ENCODE peak calls at places on chromosomes 13 and 19, in five cellular contexts. V is thyroid gland; F is fibroblast of the aortic adventitia; K is stimulated activated CD8-positive, alpha-beta memory T cell treated with anti-CD3 and anti-CD28 coated beads, Interleukin-15, amount 100 ng/mL, for 4 hours; P is thoracic aorta. Q is an unnamed sample.

GRCh38 chr19:17054746-17055145 is 20.5 kb downstream of the HAUS8 start:
- DNase-seq in P (no peak), F (no peak), V (no peak), K (no peak), Q (no peak)

GRCh38 chr13:109381546-109382180 is 404.7 kb downstream of the IRS2 start:
- DNase-seq in P (no peak), K (no peak), F (no peak), V (no peak), Q (no peak)

GRCh38 chr19:4911786-4912672 is 2.7 kb downstream of the UHRF1 start:
- DNase-seq in K (no peak), F (peak), P (peak), V (peak), Q (peak)

GRCh38 chr13:110702591-110703526 is 3.1 kb downstream of the CARS2 start:
- DNase-seq in F (peak), V (no peak), K (no peak), P (no peak), Q (peak)

GRCh38 chr13:31556376-31556775 is 182.9 kb upstream of the RXFP2 start:
- DNase-seq in P (no peak), V (no peak), F (no peak), K (no peak), Q (no peak)

GRCh38 chr13:67652887-67653286 is 422.8 kb upstream of the PCDH9 start:
- DNase-seq in P (no peak), V (no peak), F (no peak), K (no peak), Q (no peak)

GRCh38 chr19:35936738-35937268 is 629 bp downstream of the LRFN3 start:
- DNase-seq in K (no peak), F (no peak), V (no peak), P (no peak), Q (no peak)

GRCh38 chr13:77028202-77028601 is 1.2 kb upstream of the FBXL3 start:
- DNase-seq in V (no peak), P (no peak), F (peak), K (no peak), Q (peak)

GRCh38 chr13:56735537-56735942 is 405.2 kb upstream of the PRR20A start:
- DNase-seq in F (no peak), V (no peak), P (no peak), K (no peak), Q (no peak)

GRCh38 chr19:34601071-34601470 is 75.9 kb downstream of the SCGB2B2 start:
- DNase-seq in K (no peak), F (no peak), V (no peak), P (no peak), Q (no peak)

GRCh38 chr13:40878321-40878720 is 88.9 kb downstream of the SLC25A15 start:
- DNase-seq in F (no peak), K (no peak), V (peak), P (no peak), Q (no peak)

GRCh38 chr13:110305001-110305400 is 2.0 kb downstream of the COL4A1 start:
- DNase-seq in P (no peak), F (no peak), K (no peak), V (no peak), Q (no peak)

GRCh38 chr13:99812611-99813010 is 159.0 kb downstream of the ZIC5 start:
- DNase-seq in V (no peak), K (no peak), F (peak), P (no peak), Q (no peak)